ENCODE peak calls at places on chromosome 19, in nine cellular contexts. S, N, M, R, V, K, T, D and H are unnamed samples.

GRCh38 chr19:43425567-43426392 is 11.1 kb downstream of the TEX101 start:
- DNase-seq in S (peak), N (no peak), M (no peak), R (peak), V (peak), K (no peak), T (peak), D (no peak), H (no peak)

GRCh38 chr19:4376245-4376990 is 23.9 kb downstream of the SH3GL1 start:
- DNase-seq in S (no peak), N (no peak), M (no peak), R (peak), V (no peak), K (no peak), T (no peak), D (no peak), H (no peak)

GRCh38 chr19:40190891-40191835 is at the start of gene MAP3K10:
- DNase-seq in S (peak), N (peak), M (peak), R (peak), V (peak), K (peak), T (peak), D (peak), H (peak)

GRCh38 chr19:48500830-48501445 is 10.7 kb downstream of the LMTK3 start:
- DNase-seq in S (no peak), N (no peak), M (no peak), R (no peak), V (no peak), K (no peak), T (no peak), D (no peak), H (peak)

GRCh38 chr19:55454787-55455243 is 6.6 kb downstream of the ISOC2 start:
- DNase-seq in S (peak), N (peak), M (no peak), R (no peak), V (peak), K (peak), T (peak), D (peak), H (peak)

GRCh38 chr19:40033989-40034560 is 22.0 kb downstream of the ZNF780B start:
- DNase-seq in S (no peak), N (no peak), M (no peak), R (no peak), V (no peak), K (no peak), T (no peak), D (no peak), H (no peak)

GRCh38 chr19:38733493-38734175 is 10.6 kb downstream of the CAPN12 start:
- DNase-seq in S (peak), N (no peak), M (no peak), R (no peak), V (no peak), K (peak), T (peak), D (no peak), H (peak)

GRCh38 chr19:5292453-5292842 is 48.2 kb downstream of the PTPRS start:
- DNase-seq in S (peak), N (peak), M (no peak), R (no peak), V (no peak), K (no peak), T (peak), D (no peak), H (no peak)